ENCODE peak calls at places on chromosomes 16 and 17, in four cellular contexts. One of them, this sample, is unnamed.

GRCh38 chr17:58321571-58322525 is 6.7 kb downstream of the TSPOAP1 start:
- DNase-seq in body of pancreas: no peak
- DNase-seq in HCT116: no peak
- DNase-seq in AG10803: no peak
- DNase-seq in this sample: no peak

GRCh38 chr17:81553018-81553615 is 964 bp upstream of the FAAP100 start:
- DNase-seq in body of pancreas: peak
- DNase-seq in HCT116: peak
- DNase-seq in AG10803: peak
- DNase-seq in this sample: peak

GRCh38 chr17:74161501-74161850 is 42.0 kb upstream of the RPL38 start:
- DNase-seq in body of pancreas: no peak
- DNase-seq in HCT116: no peak
- DNase-seq in AG10803: no peak
- DNase-seq in this sample: no peak

GRCh38 chr17:83200746-83201145 is 121.3 kb downstream of the METRNL start:
- DNase-seq in body of pancreas: peak
- DNase-seq in HCT116: no peak
- DNase-seq in AG10803: peak
- DNase-seq in this sample: no peak

GRCh38 chr17:31494259-31495048 is 103.0 kb downstream of the RAB11FIP4 start:
- DNase-seq in body of pancreas: no peak
- DNase-seq in HCT116: no peak
- DNase-seq in AG10803: no peak
- DNase-seq in this sample: no peak

GRCh38 chr17:28427372-28427771 is 21.4 kb upstream of the SLC46A1 start:
- DNase-seq in body of pancreas: no peak
- DNase-seq in HCT116: no peak
- DNase-seq in AG10803: peak
- DNase-seq in this sample: no peak

GRCh38 chr17:62740066-62740465 is 68.0 kb downstream of the MARCHF10 start:
- DNase-seq in body of pancreas: no peak
- DNase-seq in HCT116: no peak
- DNase-seq in AG10803: peak
- DNase-seq in this sample: no peak

GRCh38 chr16:11164482-11165270 is 91.3 kb downstream of the SOCS1 start:
- DNase-seq in body of pancreas: peak
- DNase-seq in HCT116: no peak
- DNase-seq in AG10803: no peak
- DNase-seq in this sample: no peak

GRCh38 chr17:16294560-16294959 is 58.7 kb downstream of the CENPV start:
- DNase-seq in body of pancreas: no peak
- DNase-seq in HCT116: no peak
- DNase-seq in AG10803: no peak
- DNase-seq in this sample: no peak

GRCh38 chr17:78010759-78011158 is 52.3 kb downstream of the TNRC6C start:
- DNase-seq in body of pancreas: no peak
- DNase-seq in HCT116: no peak
- DNase-seq in AG10803: no peak
- DNase-seq in this sample: no peak

GRCh38 chr17:8466873-8467272 is 31.2 kb downstream of the NDEL1 start:
- DNase-seq in body of pancreas: no peak
- DNase-seq in HCT116: no peak
- DNase-seq in AG10803: no peak
- DNase-seq in this sample: no peak

GRCh38 chr16:261031-261691 is 14.6 kb downstream of the RGS11 start:
- DNase-seq in body of pancreas: peak
- DNase-seq in HCT116: no peak
- DNase-seq in AG10803: no peak
- DNase-seq in this sample: no peak

GRCh38 chr16:21656795-21657768 is 4.7 kb upstream of the IGSF6 start:
- DNase-seq in body of pancreas: peak
- DNase-seq in HCT116: peak
- DNase-seq in AG10803: peak
- DNase-seq in this sample: peak

GRCh38 chr17:31677681-31678080 is 181.4 kb downstream of the COPRS start:
- DNase-seq in body of pancreas: no peak
- DNase-seq in HCT116: no peak
- DNase-seq in AG10803: no peak
- DNase-seq in this sample: no peak

GRCh38 chr17:75159196-75160031 is 5.1 kb upstream of the JPT1 start:
- DNase-seq in body of pancreas: no peak
- DNase-seq in HCT116: peak
- DNase-seq in AG10803: no peak
- DNase-seq in this sample: peak

GRCh38 chr17:81734405-81735055 is 22.4 kb downstream of the SLC25A10 start:
- DNase-seq in body of pancreas: no peak
- DNase-seq in HCT116: no peak
- DNase-seq in AG10803: no peak
- DNase-seq in this sample: no peak

GRCh38 chr16:80981103-80981502 is 25.6 kb downstream of the CMC2 start:
- DNase-seq in body of pancreas: no peak
- DNase-seq in HCT116: no peak
- DNase-seq in AG10803: no peak
- DNase-seq in this sample: no peak

GRCh38 chr17:18129041-18129502 is 20.5 kb downstream of the MYO15A start:
- DNase-seq in body of pancreas: peak
- DNase-seq in HCT116: no peak
- DNase-seq in AG10803: peak
- DNase-seq in this sample: peak

GRCh38 chr16:55184619-55185018 is 139.4 kb upstream of the IRX6 start:
- DNase-seq in body of pancreas: no peak
- DNase-seq in HCT116: no peak
- DNase-seq in AG10803: no peak
- DNase-seq in this sample: no peak

GRCh38 chr17:39753514-39754160 is 15.9 kb downstream of the GRB7 start:
- DNase-seq in body of pancreas: peak
- DNase-seq in HCT116: no peak
- DNase-seq in AG10803: no peak
- DNase-seq in this sample: peak

GRCh38 chr17:1590031-1590746 is 27.6 kb upstream of the PITPNA start:
- DNase-seq in body of pancreas: peak
- DNase-seq in HCT116: peak
- DNase-seq in AG10803: peak
- DNase-seq in this sample: peak

GRCh38 chr17:79809530-79810137 is 12.8 kb upstream of the CBX8 start:
- DNase-seq in body of pancreas: peak
- DNase-seq in HCT116: no peak
- DNase-seq in AG10803: no peak
- DNase-seq in this sample: no peak

GRCh38 chr16:84379731-84380369 is 11.5 kb downstream of the ATP2C2 start:
- DNase-seq in body of pancreas: no peak
- DNase-seq in HCT116: no peak
- DNase-seq in AG10803: no peak
- DNase-seq in this sample: no peak

GRCh38 chr17:70144260-70144846 is 25.0 kb upstream of the KCNJ2 start:
- DNase-seq in body of pancreas: no peak
- DNase-seq in HCT116: peak
- DNase-seq in AG10803: peak
- DNase-seq in this sample: peak

GRCh38 chr16:68227183-68227793 is 8.6 kb downstream of the ESRP2 start:
- DNase-seq in body of pancreas: no peak
- DNase-seq in HCT116: no peak
- DNase-seq in AG10803: no peak
- DNase-seq in this sample: no peak

GRCh38 chr17:36198831-36199465 is 2.4 kb upstream of the CCL3L1 start:
- DNase-seq in body of pancreas: no peak
- DNase-seq in HCT116: no peak
- DNase-seq in AG10803: no peak
- DNase-seq in this sample: no peak

GRCh38 chr16:28986492-28986891 is 1.6 kb downstream of the LAT start:
- DNase-seq in body of pancreas: no peak
- DNase-seq in HCT116: no peak
- DNase-seq in AG10803: no peak
- DNase-seq in this sample: no peak

GRCh38 chr17:46942441-46943217 is 19.7 kb downstream of the GOSR2 start:
- DNase-seq in body of pancreas: peak
- DNase-seq in HCT116: peak
- DNase-seq in AG10803: peak
- DNase-seq in this sample: peak

GRCh38 chr17:74840989-74841666 is 18.6 kb downstream of the GRIN2C start:
- DNase-seq in body of pancreas: no peak
- DNase-seq in HCT116: no peak
- DNase-seq in AG10803: peak
- DNase-seq in this sample: peak

GRCh38 chr16:75011634-75012307 is 12.9 kb downstream of the ZNRF1 start:
- DNase-seq in body of pancreas: no peak
- DNase-seq in HCT116: peak
- DNase-seq in AG10803: peak
- DNase-seq in this sample: peak
- H3K4me3 ChIP-seq in body of pancreas: no peak
- H3K4me3 ChIP-seq in HCT116: peak
- H3K4me3 ChIP-seq in AG10803: peak
- H3K4me3 ChIP-seq in this sample: no peak

DNA sequence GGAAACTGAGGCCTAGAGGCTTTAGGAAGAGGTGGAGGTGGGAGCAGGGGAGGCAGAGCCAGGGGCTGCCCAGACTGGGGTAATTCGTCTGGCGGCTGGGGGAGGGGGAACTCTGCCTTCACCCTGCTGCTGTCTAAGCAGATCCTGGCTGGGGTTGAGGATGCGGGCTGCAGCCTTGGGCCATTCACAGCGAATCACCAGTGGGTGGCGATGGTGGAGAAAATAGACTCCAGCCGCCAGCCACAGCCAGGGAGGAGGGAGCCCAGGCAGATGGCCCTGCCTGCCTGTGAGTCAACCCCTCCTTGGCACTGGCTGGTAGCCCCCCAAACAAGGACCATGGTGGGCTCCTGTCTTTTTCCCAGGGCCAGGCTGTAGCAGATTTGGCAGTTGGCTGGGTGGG is 41.7 kb upstream of the CDH5 start:
- DNase-seq in body of pancreas: no peak
- DNase-seq in HCT116: peak
- DNase-seq in AG10803: peak
- DNase-seq in this sample: no peak
- TF ChIP-seq CTCF in body of pancreas: no peak
- TF ChIP-seq CTCF in HCT116: peak
- TF ChIP-seq CTCF in AG10803: no peak
- TF ChIP-seq CTCF in this sample: peak

DNA sequence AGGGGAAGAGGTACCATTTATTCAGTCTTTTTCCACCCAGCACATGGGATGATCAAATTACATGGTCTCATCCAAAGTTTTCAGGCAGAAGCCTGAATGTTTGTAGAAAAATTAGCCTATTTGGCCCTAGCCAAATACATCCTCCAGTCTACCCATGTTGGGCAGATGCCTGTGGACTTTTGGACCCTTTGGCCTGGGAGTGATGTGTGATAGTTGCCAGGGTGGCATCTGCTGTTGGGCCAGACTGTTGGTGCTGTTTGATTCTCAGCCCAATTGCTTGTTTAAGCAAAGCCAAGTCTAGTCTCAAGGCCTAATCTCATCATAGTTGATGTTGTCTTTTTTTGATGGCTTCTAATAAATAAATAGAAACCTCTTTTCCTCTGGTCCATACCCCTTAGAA is 419.0 kb downstream of the CDH13 start:
- DNase-seq in body of pancreas: no peak
- DNase-seq in HCT116: no peak
- DNase-seq in AG10803: no peak
- DNase-seq in this sample: no peak
- H3K4me3 ChIP-seq in body of pancreas: no peak
- H3K4me3 ChIP-seq in HCT116: no peak
- H3K4me3 ChIP-seq in AG10803: no peak
- H3K4me3 ChIP-seq in this sample: no peak

DNA sequence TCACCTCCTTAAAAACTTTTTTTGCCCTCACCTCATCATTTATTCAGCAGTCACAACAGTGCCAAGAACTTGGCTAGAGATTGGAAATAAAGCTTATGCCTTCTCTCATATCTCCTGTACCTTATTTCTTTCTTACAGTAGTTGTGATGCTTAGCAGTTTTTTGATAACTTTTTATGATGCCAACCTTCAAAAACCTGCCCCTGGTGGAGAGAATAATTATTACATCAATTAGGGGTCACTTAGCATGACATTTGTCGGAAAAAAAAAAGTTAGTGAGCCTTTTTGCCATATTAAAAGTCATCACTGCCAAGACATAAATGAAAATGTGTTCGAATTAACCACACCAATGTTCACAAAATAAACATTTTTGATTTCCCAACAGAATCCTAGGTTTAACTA is 296.6 kb downstream of the WWOX start:
- DNase-seq in body of pancreas: no peak
- DNase-seq in HCT116: peak
- DNase-seq in AG10803: no peak
- DNase-seq in this sample: no peak
- TF ChIP-seq CTCF in body of pancreas: peak
- TF ChIP-seq CTCF in HCT116: no peak
- TF ChIP-seq CTCF in AG10803: no peak
- TF ChIP-seq CTCF in this sample: peak

GRCh38 chr16:56191807-56192643 is 736 bp downstream of the GNAO1 start:
- DNase-seq in body of pancreas: no peak
- DNase-seq in HCT116: no peak
- DNase-seq in AG10803: no peak
- DNase-seq in this sample: no peak

GRCh38 chr16:56192971-56193936 is 2.0 kb downstream of the GNAO1 start:
- DNase-seq in body of pancreas: no peak
- DNase-seq in HCT116: no peak
- DNase-seq in AG10803: no peak
- DNase-seq in this sample: no peak

GRCh38 chr16:56190903-56191806 is at the start of gene GNAO1:
- DNase-seq in body of pancreas: peak
- DNase-seq in HCT116: no peak
- DNase-seq in AG10803: peak
- DNase-seq in this sample: peak

GRCh38 chr16:56193951-56194726 is 2.9 kb downstream of the GNAO1 start:
- DNase-seq in body of pancreas: peak
- DNase-seq in HCT116: no peak
- DNase-seq in AG10803: peak
- DNase-seq in this sample: peak

DNA sequence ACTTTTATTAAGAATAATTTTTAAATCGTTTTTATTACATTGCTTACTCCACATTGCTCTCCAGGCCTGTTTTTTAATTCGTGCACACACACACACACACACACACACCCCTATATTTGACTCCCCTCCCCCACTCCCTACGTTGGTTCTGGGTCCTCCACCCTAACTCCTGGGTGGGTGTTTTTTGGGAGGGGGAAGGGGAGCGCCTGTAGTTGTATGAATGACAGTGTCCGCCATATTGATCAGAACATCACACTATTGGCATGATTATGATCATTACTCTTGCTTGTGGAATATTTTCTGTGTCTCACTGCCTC is 1.3 kb downstream of the GNAO1 start:
- DNase-seq in body of pancreas: no peak
- DNase-seq in HCT116: no peak
- DNase-seq in AG10803: no peak
- DNase-seq in this sample: no peak
- H3K4me3 ChIP-seq in body of pancreas: no peak
- H3K4me3 ChIP-seq in HCT116: no peak
- H3K4me3 ChIP-seq in AG10803: no peak
- H3K4me3 ChIP-seq in this sample: no peak

GRCh38 chr16:64809876-64810629 is 311.8 kb downstream of the CDH11 start:
- DNase-seq in body of pancreas: no peak
- DNase-seq in HCT116: no peak
- DNase-seq in AG10803: no peak
- DNase-seq in this sample: no peak
- TF ChIP-seq CTCF in body of pancreas: no peak
- TF ChIP-seq CTCF in HCT116: no peak
- TF ChIP-seq CTCF in AG10803: no peak
- TF ChIP-seq CTCF in this sample: no peak

GRCh38 chr16:73063284-73063733 is 15.4 kb upstream of the ZFHX3 start:
- DNase-seq in body of pancreas: no peak
- DNase-seq in HCT116: no peak
- DNase-seq in AG10803: no peak
- DNase-seq in this sample: no peak
- H3K4me3 ChIP-seq in body of pancreas: no peak
- H3K4me3 ChIP-seq in HCT116: no peak
- H3K4me3 ChIP-seq in AG10803: peak
- H3K4me3 ChIP-seq in this sample: no peak

GRCh38 chr16:4694664-4695451 is 1.5 kb downstream of the NUDT16L1 start:
- DNase-seq in body of pancreas: no peak
- DNase-seq in HCT116: no peak
- DNase-seq in AG10803: peak
- DNase-seq in this sample: no peak
- TF ChIP-seq CTCF in body of pancreas: no peak
- TF ChIP-seq CTCF in HCT116: no peak
- TF ChIP-seq CTCF in AG10803: peak
- TF ChIP-seq CTCF in this sample: no peak